ENCODE peak calls at places on chromosomes 6 and 20, in six cellular contexts. One of them, this sample, is unnamed.

GRCh38 chr6:74066168-74066871 is 370.3 kb downstream of the CD109 start:
- DNase-seq in activated CD8-positive, alpha-beta memory T cell treated with anti-CD3 and anti-CD28 coated beads, Interleukin-2, amount 50 U/mL, for 4 hours: no peak
- DNase-seq in small intestine: no peak
- DNase-seq in fibroblast of mammary gland: peak
- DNase-seq in progenitor cell of endocrine pancreas: no peak
- DNase-seq in amniotic stem cell: no peak
- DNase-seq in this sample: no peak

GRCh38 chr20:25399038-25399430 is 8.4 kb upstream of the ABHD12 start:
- DNase-seq in activated CD8-positive, alpha-beta memory T cell treated with anti-CD3 and anti-CD28 coated beads, Interleukin-2, amount 50 U/mL, for 4 hours: no peak
- DNase-seq in small intestine: peak
- DNase-seq in fibroblast of mammary gland: peak
- DNase-seq in progenitor cell of endocrine pancreas: no peak
- DNase-seq in amniotic stem cell: peak
- DNase-seq in this sample: no peak

GRCh38 chr6:48389146-48390043 is 278.4 kb upstream of the PTCHD4 start:
- DNase-seq in activated CD8-positive, alpha-beta memory T cell treated with anti-CD3 and anti-CD28 coated beads, Interleukin-2, amount 50 U/mL, for 4 hours: no peak
- DNase-seq in small intestine: no peak
- DNase-seq in fibroblast of mammary gland: no peak
- DNase-seq in progenitor cell of endocrine pancreas: no peak
- DNase-seq in amniotic stem cell: no peak
- DNase-seq in this sample: no peak

GRCh38 chr20:14478126-14478525 is 140.7 kb upstream of the FLRT3 start:
- DNase-seq in activated CD8-positive, alpha-beta memory T cell treated with anti-CD3 and anti-CD28 coated beads, Interleukin-2, amount 50 U/mL, for 4 hours: no peak
- DNase-seq in small intestine: no peak
- DNase-seq in fibroblast of mammary gland: peak
- DNase-seq in progenitor cell of endocrine pancreas: no peak
- DNase-seq in amniotic stem cell: no peak
- DNase-seq in this sample: no peak

GRCh38 chr6:53112404-53112803 is 36.2 kb downstream of the GCM1 start:
- DNase-seq in activated CD8-positive, alpha-beta memory T cell treated with anti-CD3 and anti-CD28 coated beads, Interleukin-2, amount 50 U/mL, for 4 hours: no peak
- DNase-seq in small intestine: peak
- DNase-seq in fibroblast of mammary gland: no peak
- DNase-seq in progenitor cell of endocrine pancreas: no peak
- DNase-seq in amniotic stem cell: no peak
- DNase-seq in this sample: no peak

GRCh38 chr6:38264605-38265004 is 375.1 kb downstream of the BTBD9 start:
- DNase-seq in activated CD8-positive, alpha-beta memory T cell treated with anti-CD3 and anti-CD28 coated beads, Interleukin-2, amount 50 U/mL, for 4 hours: no peak
- DNase-seq in small intestine: peak
- DNase-seq in fibroblast of mammary gland: no peak
- DNase-seq in progenitor cell of endocrine pancreas: no peak
- DNase-seq in amniotic stem cell: no peak
- DNase-seq in this sample: no peak

GRCh38 chr20:62367136-62367482 is at the start of gene LAMA5:
- DNase-seq in activated CD8-positive, alpha-beta memory T cell treated with anti-CD3 and anti-CD28 coated beads, Interleukin-2, amount 50 U/mL, for 4 hours: no peak
- DNase-seq in small intestine: no peak
- DNase-seq in fibroblast of mammary gland: no peak
- DNase-seq in progenitor cell of endocrine pancreas: peak
- DNase-seq in amniotic stem cell: no peak
- DNase-seq in this sample: no peak

GRCh38 chr6:17156112-17156921 is 54.5 kb downstream of the STMND1 start:
- DNase-seq in activated CD8-positive, alpha-beta memory T cell treated with anti-CD3 and anti-CD28 coated beads, Interleukin-2, amount 50 U/mL, for 4 hours: peak
- DNase-seq in small intestine: peak
- DNase-seq in fibroblast of mammary gland: peak
- DNase-seq in progenitor cell of endocrine pancreas: peak
- DNase-seq in amniotic stem cell: peak
- DNase-seq in this sample: peak

GRCh38 chr20:57619053-57619831 is 984 bp downstream of the ZBP1 start:
- DNase-seq in activated CD8-positive, alpha-beta memory T cell treated with anti-CD3 and anti-CD28 coated beads, Interleukin-2, amount 50 U/mL, for 4 hours: peak
- DNase-seq in small intestine: peak
- DNase-seq in fibroblast of mammary gland: no peak
- DNase-seq in progenitor cell of endocrine pancreas: no peak
- DNase-seq in amniotic stem cell: no peak
- DNase-seq in this sample: no peak

GRCh38 chr20:56710577-56711465 is 81.7 kb downstream of the TFAP2C start:
- DNase-seq in activated CD8-positive, alpha-beta memory T cell treated with anti-CD3 and anti-CD28 coated beads, Interleukin-2, amount 50 U/mL, for 4 hours: no peak
- DNase-seq in small intestine: no peak
- DNase-seq in fibroblast of mammary gland: peak
- DNase-seq in progenitor cell of endocrine pancreas: no peak
- DNase-seq in amniotic stem cell: no peak
- DNase-seq in this sample: no peak